ENCODE peak calls at places on chromosomes 2 and 18, in six cellular contexts. N, K, I, S, J and P are unnamed samples.

GRCh38 chr2:142140434-142140845 is 9.6 kb upstream of the LRP1B start:
- DNase-seq in N (no peak), K (no peak), I (no peak), S (no peak), J (peak), P (peak)

GRCh38 chr2:237407734-237408133 is 6.2 kb downstream of the COL6A3 start:
- DNase-seq in N (no peak), K (no peak), I (no peak), S (no peak), J (no peak), P (no peak)

GRCh38 chr2:214401580-214401979 is 9.3 kb upstream of the VWC2L start:
- DNase-seq in N (no peak), K (no peak), I (no peak), S (no peak), J (no peak), P (no peak)

GRCh38 chr2:111523009-111523408 is 361.0 kb downstream of the ANAPC1 start:
- DNase-seq in N (no peak), K (no peak), I (no peak), S (no peak), J (no peak), P (no peak)

GRCh38 chr2:145040433-145040832 is 520.5 kb upstream of the ZEB2 start:
- DNase-seq in N (no peak), K (no peak), I (no peak), S (no peak), J (no peak), P (no peak)

GRCh38 chr18:58586269-58586668 is 42.6 kb downstream of the ALPK2 start:
- DNase-seq in N (no peak), K (no peak), I (no peak), S (no peak), J (no peak), P (no peak)

GRCh38 chr2:118763797-118764196 is 83.7 kb downstream of the EN1 start:
- DNase-seq in N (no peak), K (no peak), I (no peak), S (no peak), J (peak), P (no peak)

GRCh38 chr2:96514521-96514920 is 9.4 kb upstream of the NEURL3 start:
- DNase-seq in N (no peak), K (no peak), I (no peak), S (peak), J (no peak), P (no peak)

GRCh38 chr2:3073721-3074120 is 303.9 kb downstream of the EIPR1 start:
- DNase-seq in N (no peak), K (no peak), I (no peak), S (no peak), J (no peak), P (no peak)

GRCh38 chr2:239268082-239268481 is 132.7 kb downstream of the HDAC4 start:
- DNase-seq in N (no peak), K (no peak), I (no peak), S (peak), J (no peak), P (peak)

GRCh38 chr18:56565596-56566355 is 72.6 kb downstream of the TXNL1 start:
- DNase-seq in N (no peak), K (no peak), I (no peak), S (no peak), J (no peak), P (no peak)

GRCh38 chr2:70083344-70084156 is 3.7 kb upstream of the PCBP1 start:
- DNase-seq in N (no peak), K (no peak), I (peak), S (no peak), J (no peak), P (no peak)

GRCh38 chr2:16487686-16488085 is 177.9 kb downstream of the CYRIA start:
- DNase-seq in N (no peak), K (no peak), I (no peak), S (peak), J (peak), P (peak)

GRCh38 chr2:69948032-69948962 is 13.1 kb downstream of the ASPRV1 start:
- DNase-seq in N (no peak), K (no peak), I (no peak), S (no peak), J (no peak), P (no peak)

GRCh38 chr18:24089626-24090337 is 49.1 kb upstream of the CABYR start:
- DNase-seq in N (no peak), K (no peak), I (no peak), S (no peak), J (no peak), P (no peak)

GRCh38 chr2:68043719-68044498 is 18.9 kb downstream of the C1D start:
- DNase-seq in N (no peak), K (no peak), I (peak), S (no peak), J (no peak), P (no peak)

GRCh38 chr2:232377841-232378734 is 463 bp upstream of the ALPP start:
- DNase-seq in N (no peak), K (no peak), I (no peak), S (no peak), J (no peak), P (no peak)

GRCh38 chr2:74391209-74391579 is 11.1 kb upstream of the DCTN1 start:
- DNase-seq in N (no peak), K (no peak), I (no peak), S (no peak), J (peak), P (no peak)

GRCh38 chr18:25805323-25805722 is 285.1 kb downstream of the SS18 start:
- DNase-seq in N (no peak), K (no peak), I (no peak), S (no peak), J (no peak), P (no peak)

GRCh38 chr18:34114996-34115395 is 109.7 kb downstream of the NOL4 start:
- DNase-seq in N (no peak), K (no peak), I (no peak), S (no peak), J (no peak), P (no peak)

GRCh38 chr18:33951031-33951430 is 273.7 kb downstream of the NOL4 start:
- DNase-seq in N (no peak), K (no peak), I (no peak), S (no peak), J (no peak), P (no peak)

GRCh38 chr2:130380096-130380934 is 24.5 kb downstream of the PTPN18 start:
- DNase-seq in N (no peak), K (no peak), I (no peak), S (no peak), J (no peak), P (no peak)

GRCh38 chr2:25250331-25251031 is 82.1 kb upstream of the POMC start:
- DNase-seq in N (no peak), K (peak), I (no peak), S (no peak), J (no peak), P (no peak)

GRCh38 chr18:63051928-63052327 is 267.6 kb downstream of the BCL2 start:
- DNase-seq in N (no peak), K (no peak), I (no peak), S (no peak), J (no peak), P (no peak)

GRCh38 chr2:69946351-69947077 is 14.9 kb downstream of the ASPRV1 start:
- DNase-seq in N (peak), K (no peak), I (peak), S (peak), J (no peak), P (no peak)

GRCh38 chr2:168851674-168852320 is 38.4 kb downstream of the SPC25 start:
- DNase-seq in N (no peak), K (no peak), I (peak), S (peak), J (no peak), P (no peak)

GRCh38 chr2:32884346-32884745 is 62.4 kb upstream of the LTBP1 start:
- DNase-seq in N (no peak), K (no peak), I (no peak), S (no peak), J (no peak), P (no peak)

GRCh38 chr2:68860111-68860510 is 11.1 kb downstream of the BMP10 start:
- DNase-seq in N (no peak), K (no peak), I (no peak), S (no peak), J (no peak), P (no peak)

GRCh38 chr18:51621103-51621969 is 423.9 kb upstream of the MEX3C start:
- DNase-seq in N (peak), K (no peak), I (no peak), S (peak), J (peak), P (peak)

GRCh38 chr18:37322497-37323035 is 243.0 kb downstream of the CELF4 start:
- DNase-seq in N (no peak), K (no peak), I (peak), S (peak), J (peak), P (no peak)

GRCh38 chr2:69911985-69912563 is 2.8 kb upstream of the MXD1 start:
- DNase-seq in N (no peak), K (no peak), I (no peak), S (no peak), J (peak), P (peak)

GRCh38 chr2:113225505-113226259 is 51.9 kb downstream of the PSD4 start:
- DNase-seq in N (no peak), K (peak), I (peak), S (no peak), J (no peak), P (peak)

GRCh38 chr2:11242545-11243174 is 87.4 kb downstream of the SLC66A3 start:
- DNase-seq in N (no peak), K (no peak), I (no peak), S (no peak), J (no peak), P (no peak)

GRCh38 chr2:168116448-168116847 is 130.9 kb downstream of the STK39 start:
- DNase-seq in N (no peak), K (no peak), I (no peak), S (no peak), J (no peak), P (no peak)

GRCh38 chr2:85668009-85668856 is at the start of gene SFTPB:
- DNase-seq in N (no peak), K (no peak), I (no peak), S (no peak), J (no peak), P (no peak)

GRCh38 chr2:17506736-17507616 is 11.3 kb downstream of the RAD51AP2 start:
- DNase-seq in N (no peak), K (no peak), I (no peak), S (no peak), J (no peak), P (no peak)